ENCODE peak calls at places on chromosomes 1 and 21, in ten cellular contexts. Y is SW480; G is HFF-Myc; U is T47D; V is choroid plexus epithelial cell; D is activated T-cell treated with anti-CD3 and anti-CD28 coated beads, Interleukin-2, amount 50 U/mL, for 24 hours; B is mucosa of gallbladder; J is naive thymus-derived CD4-positive, alpha-beta T cell; Q is fibroblast of gingiva; K is fibroblast of pulmonary artery. R is an unnamed sample.
A peak's percentile ranks its signal among the peaks of the same experiment; 100 is the strongest.

GRCh38 chr1:37261129-37261528 is 213.3 kb upstream of the ZC3H12A start:
- DNase-seq in Y (no peak), D (no peak), J (no peak), G (no peak), Q (no peak), V (no peak), U (no peak), B (no peak), K (no peak), R (no peak)

GRCh38 chr1:46001087-46001785 is 131.2 kb downstream of the PIK3R3 start:
- DNase-seq in J (no peak), D (no peak), G (no peak), V (no peak), Y (no peak), B (no peak), K (no peak), U (no peak), Q (no peak), R (no peak)

GRCh38 chr1:41456847-41457540 is 27.5 kb downstream of the EDN2 start:
- DNase-seq in V (no peak), Y (no peak), B (peak; percentile 19), G (no peak), Q (peak; percentile 10), J (no peak), K (no peak), D (no peak), U (no peak), R (no peak)

GRCh38 chr1:111253876-111254275 is 26.4 kb downstream of the CHI3L2 start:
- DNase-seq in D (no peak), G (no peak), K (no peak), V (no peak), Q (no peak), J (no peak), U (no peak), Y (no peak), B (no peak), R (no peak)

GRCh38 chr1:240526321-240526720 is 85.6 kb downstream of the GREM2 start:
- DNase-seq in K (no peak), B (no peak), Q (peak; percentile 8), V (no peak), J (no peak), G (no peak), D (no peak), U (no peak), Y (no peak), R (no peak)

GRCh38 chr1:110174961-110175360 is 24.7 kb downstream of the SLC6A17 start:
- DNase-seq in D (no peak), K (no peak), B (no peak), U (no peak), Y (no peak), V (no peak), Q (no peak), J (no peak), G (no peak), R (no peak)

GRCh38 chr1:113684153-113684541 is 75.1 kb downstream of the PHTF1 start:
- DNase-seq in G (peak; percentile 26), K (peak; percentile 54), J (no peak), Y (no peak), U (no peak), D (no peak), B (peak; percentile 50), V (peak; percentile 68), Q (peak; percentile 69), R (no peak)

GRCh38 chr1:23558140-23558871 is 995 bp downstream of the ID3 start:
- DNase-seq in J (peak; percentile 22), B (peak; percentile 37), V (peak; percentile 47), Q (no peak), U (no peak), D (peak; percentile 63), Y (no peak), K (peak; percentile 78), G (no peak), R (peak; percentile 79)

GRCh38 chr1:23996700-23997229 is 16.6 kb upstream of the SRSF10 start:
- DNase-seq in K (no peak), Y (no peak), V (no peak), G (no peak), D (no peak), B (peak; percentile 69), J (no peak), U (no peak), Q (no peak), R (no peak)

GRCh38 chr1:145990249-145991097 is 5.9 kb downstream of the TXNIP start:
- DNase-seq in U (no peak), Y (peak; percentile 52), V (no peak), B (no peak), K (no peak), G (no peak), Q (peak; percentile 72), J (peak; percentile 13), D (peak; percentile 26), R (peak; percentile 65)

GRCh38 chr1:236284291-236284711 is 2.5 kb upstream of the ERO1B start:
- DNase-seq in J (peak; percentile 42), G (no peak), U (no peak), D (no peak), B (no peak), K (no peak), Y (peak; percentile 13), Q (no peak), V (no peak), R (no peak)

GRCh38 chr1:241270016-241270415 is 87.0 kb downstream of the RGS7 start:
- DNase-seq in D (no peak), J (no peak), G (no peak), K (no peak), U (no peak), V (no peak), Y (no peak), B (no peak), Q (no peak), R (no peak)

GRCh38 chr1:223678841-223679240 is 13.3 kb upstream of the CAPN8 start:
- DNase-seq in V (no peak), U (no peak), Y (no peak), D (no peak), G (no peak), K (peak; percentile 39), J (no peak), Q (no peak), B (no peak), R (no peak)

GRCh38 chr21:36325373-36326010 is 5.5 kb downstream of the MORC3 start:
- DNase-seq in K (no peak), D (no peak), U (no peak), V (no peak), Q (peak; percentile 22), B (no peak), G (no peak), J (no peak), Y (no peak), R (no peak)

GRCh38 chr1:99645199-99645598 is 714 bp upstream of the PALMD start:
- DNase-seq in Y (no peak), V (peak; percentile 61), U (no peak), K (peak; percentile 82), D (no peak), B (peak; percentile 61), J (no peak), Q (peak; percentile 29), G (no peak), R (no peak)

GRCh38 chr21:41953249-41953830 is 478 bp downstream of the C2CD2 start:
- DNase-seq in Y (no peak), K (no peak), V (no peak), G (no peak), J (peak; percentile 6), D (peak; percentile 47), Q (peak; percentile 14), B (no peak), U (no peak), R (no peak)